ENCODE peak calls at places on chromosomes 7 and 10, in six cellular contexts. R is AG20443; Z is WERI-Rb-1; A is Calu3; U is GM23338; H is activated naive CD8-positive, alpha-beta T cell treated with anti-CD3 and anti-CD28 coated beads, Interleukin-2, amount 50 U/mL, for 24 hours. S is an unnamed sample.

GRCh38 chr7:84112771-84113170 is 81.8 kb downstream of the SEMA3A start:
- DNase-seq in Z (no peak), A (no peak), R (no peak), U (no peak), H (no peak), S (no peak)

GRCh38 chr7:28328822-28329615 is 83.3 kb upstream of the CREB5 start:
- DNase-seq in R (no peak), H (no peak), Z (no peak), A (no peak), U (no peak), S (no peak)

GRCh38 chr7:121797283-121798037 is 75.5 kb upstream of the PTPRZ1 start:
- DNase-seq in U (peak; percentile 56), H (no peak), A (no peak), Z (no peak), R (no peak), S (no peak)

GRCh38 chr7:150986099-150986512 is 4.7 kb upstream of the NOS3 start:
- DNase-seq in R (peak; percentile 80), A (peak; percentile 74), H (peak; percentile 68), U (peak; percentile 91), Z (peak; percentile 82), S (no peak)

GRCh38 chr7:115271332-115272235 is 349.7 kb downstream of the MDFIC start:
- DNase-seq in A (no peak), U (no peak), R (peak; percentile 14), H (no peak), Z (no peak), S (no peak)

GRCh38 chr7:55550010-55550409 is 22.3 kb downstream of the VOPP1 start:
- DNase-seq in Z (no peak), U (no peak), R (no peak), H (no peak), A (peak; percentile 73), S (no peak)

GRCh38 chr10:11760861-11761260 is 18.7 kb downstream of the ECHDC3 start:
- DNase-seq in R (no peak), Z (no peak), A (no peak), H (no peak), U (no peak), S (no peak)

GRCh38 chr10:88070080-88070880 is 206.9 kb downstream of the PTEN start:
- DNase-seq in U (no peak), A (no peak), Z (no peak), R (no peak), H (no peak), S (no peak)

GRCh38 chr7:3025616-3026015 is 18.1 kb downstream of the CARD11 start:
- DNase-seq in U (no peak), A (no peak), R (no peak), H (no peak), Z (no peak), S (no peak)

GRCh38 chr10:36277459-36277858 is 635.4 kb upstream of the FZD8 start:
- DNase-seq in H (no peak), U (no peak), Z (no peak), R (no peak), A (no peak), S (no peak)

GRCh38 chr7:46934198-46934825 is 647.6 kb downstream of the TNS3 start:
- DNase-seq in U (no peak), R (no peak), Z (no peak), H (no peak), A (no peak), S (no peak)

GRCh38 chr7:40015790-40016296 is 65.8 kb downstream of the CDK13 start:
- DNase-seq in A (peak; percentile 49), R (peak; percentile 18), H (no peak), U (no peak), Z (no peak), S (no peak)

GRCh38 chr7:143372070-143372469 is 9.1 kb upstream of the ZYX start:
- DNase-seq in R (no peak), A (peak; percentile 40), Z (no peak), U (no peak), H (peak; percentile 60), S (no peak)

GRCh38 chr10:103125323-103126267 is 67.5 kb downstream of the NT5C2 start:
- DNase-seq in H (no peak), U (no peak), Z (peak; percentile 33), R (no peak), A (no peak), S (no peak)

GRCh38 chr10:86673827-86674581 is 5.7 kb downstream of the LDB3 start:
- DNase-seq in R (peak; percentile 47), H (no peak), U (no peak), Z (peak; percentile 91), A (no peak), S (no peak)

GRCh38 chr7:33905389-33906032 is at the start of gene BMPER:
- DNase-seq in R (peak; percentile 73), A (peak; percentile 58), H (peak; percentile 26), Z (peak; percentile 72), U (peak; percentile 89), S (no peak)

GRCh38 chr7:112204072-112204775 is 2.0 kb downstream of the DOCK4 start:
- DNase-seq in A (no peak), U (peak; percentile 38), H (no peak), R (no peak), Z (peak; percentile 22), S (no peak)

GRCh38 chr7:155869784-155870076 is 57.5 kb upstream of the SHH start:
- DNase-seq in A (no peak), H (no peak), U (no peak), R (no peak), Z (no peak), S (no peak)

GRCh38 chr7:93575555-93576397 is 1.3 kb upstream of the CALCR start:
- DNase-seq in A (peak; percentile 23), U (peak; percentile 50), H (no peak), R (peak; percentile 9), Z (no peak), S (no peak)

S was measured in central memory CD8-positive, alpha-beta T cell.